ENCODE peak calls at places on chromosome 19, in five cellular contexts. R is esophagus squamous epithelium; V is CD4-positive, alpha-beta T cell; U is AG04450; Q is fibroblast of mammary gland. B is an unnamed sample.
A peak's percentile ranks its signal among the peaks of the same experiment; 100 is the strongest.

GRCh38 chr19:5292843-5293606 is 47.6 kb downstream of the PTPRS start:
- DNase-seq in R (no peak), V (peak; percentile 51), U (peak; percentile 36), Q (peak; percentile 63), B (peak; percentile 97)

GRCh38 chr19:22527554-22527953 is 105.4 kb upstream of the ZNF98 start:
- DNase-seq in R (no peak), V (no peak), U (no peak), Q (no peak), B (no peak)

GRCh38 chr19:8307400-8307964 is 676 bp downstream of the CD320 start:
- DNase-seq in R (no peak), V (no peak), U (no peak), Q (no peak), B (no peak)

GRCh38 chr19:48556163-48556562 is 4.2 kb downstream of the SULT2B1 start:
- DNase-seq in R (no peak), V (no peak), U (no peak), Q (peak; percentile 71), B (no peak)

GRCh38 chr19:2140193-2140545 is 11.2 kb downstream of the AP3D1 start:
- DNase-seq in R (no peak), V (no peak), U (no peak), Q (no peak), B (no peak)

GRCh38 chr19:58154287-58154678 is 3.7 kb upstream of the ZNF329 start:
- DNase-seq in R (no peak), V (no peak), U (no peak), Q (peak; percentile 55), B (peak; percentile 22)

GRCh38 chr19:1970003-1970805 is 29.2 kb downstream of the CSNK1G2 start:
- DNase-seq in R (no peak), V (no peak), U (no peak), Q (peak; percentile 26), B (no peak)

GRCh38 chr19:48627865-48628314 is 8.6 kb downstream of the SPHK2 start:
- DNase-seq in R (no peak), V (no peak), U (no peak), Q (no peak), B (no peak)

GRCh38 chr19:29483641-29483920 is 42.2 kb upstream of the VSTM2B start:
- DNase-seq in R (no peak), V (no peak), U (no peak), Q (no peak), B (no peak)

GRCh38 chr19:543912-544608 is at the start of gene GZMM:
- DNase-seq in R (no peak), V (peak; percentile 80), U (no peak), Q (no peak), B (peak; percentile 47)

GRCh38 chr19:4705413-4706131 is 18.1 kb downstream of the DPP9 start:
- DNase-seq in R (no peak), V (no peak), U (no peak), Q (peak; percentile 30), B (no peak)

GRCh38 chr19:53906211-53907192 is 2.6 kb upstream of the CACNG7 start:
- DNase-seq in R (no peak), V (peak; percentile 42), U (no peak), Q (peak; percentile 10), B (peak; percentile 88)

GRCh38 chr19:38917921-38918491 is 6.0 kb upstream of the CCER2 start:
- DNase-seq in R (no peak), V (no peak), U (no peak), Q (peak; percentile 9), B (no peak)

GRCh38 chr19:39110263-39110967 is 15.2 kb upstream of the PAK4 start:
- DNase-seq in R (no peak), V (peak; percentile 53), U (no peak), Q (peak; percentile 19), B (peak; percentile 88)

GRCh38 chr19:50858896-50859295 is 4.2 kb downstream of the KLK3 start:
- DNase-seq in R (no peak), V (no peak), U (no peak), Q (no peak), B (no peak)

GRCh38 chr19:47707135-47707925 is 5.9 kb upstream of the EHD2 start:
- DNase-seq in R (no peak), V (peak; percentile 57), U (no peak), Q (peak; percentile 82), B (peak; percentile 82)

GRCh38 chr19:11414544-11414943 is 4.6 kb downstream of the RGL3 start:
- DNase-seq in R (no peak), V (no peak), U (no peak), Q (peak; percentile 42), B (no peak)

GRCh38 chr19:9323557-9323918 is 441 bp upstream of the ZNF559 start:
- DNase-seq in R (no peak), V (no peak), U (peak; percentile 34), Q (peak; percentile 82), B (peak; percentile 50)

GRCh38 chr19:39127812-39128510 is 2.4 kb downstream of the PAK4 start:
- DNase-seq in R (no peak), V (no peak), U (no peak), Q (no peak), B (no peak)

GRCh38 chr19:47776568-47776967 is 1.9 kb upstream of the SELENOW start:
- DNase-seq in R (no peak), V (no peak), U (no peak), Q (no peak), B (no peak)

GRCh38 chr19:50159078-50159477 is 4.0 kb downstream of the IZUMO2 start:
- DNase-seq in R (no peak), V (no peak), U (no peak), Q (no peak), B (no peak)

GRCh38 chr19:7268737-7269098 is 25.5 kb downstream of the INSR start:
- DNase-seq in R (no peak), V (no peak), U (no peak), Q (no peak), B (no peak)

GRCh38 chr19:13090511-13091231 is 12.0 kb downstream of the LYL1 start:
- DNase-seq in R (no peak), V (no peak), U (no peak), Q (no peak), B (no peak)

GRCh38 chr19:38044267-38045111 is 137.5 kb downstream of the SIPA1L3 start:
- DNase-seq in R (no peak), V (no peak), U (no peak), Q (peak; percentile 61), B (peak; percentile 32)

GRCh38 chr19:48858984-48859710 is 9.3 kb downstream of the PLEKHA4 start:
- DNase-seq in R (no peak), V (peak; percentile 80), U (no peak), Q (no peak), B (peak; percentile 83)

GRCh38 chr19:45693168-45693788 is 812 bp downstream of the QPCTL start:
- DNase-seq in R (peak; percentile 21), V (peak; percentile 67), U (no peak), Q (peak; percentile 67), B (peak; percentile 82)

GRCh38 chr19:45691516-45692186 is at the start of gene SNRPD2:
- DNase-seq in R (peak; percentile 63), V (peak; percentile 89), U (peak; percentile 87), Q (peak; percentile 94), B (peak; percentile 92)

GRCh38 chr19:45687599-45687998 is 4.2 kb downstream of the SNRPD2 start:
- DNase-seq in R (no peak), V (no peak), U (no peak), Q (no peak), B (no peak)

DNA sequence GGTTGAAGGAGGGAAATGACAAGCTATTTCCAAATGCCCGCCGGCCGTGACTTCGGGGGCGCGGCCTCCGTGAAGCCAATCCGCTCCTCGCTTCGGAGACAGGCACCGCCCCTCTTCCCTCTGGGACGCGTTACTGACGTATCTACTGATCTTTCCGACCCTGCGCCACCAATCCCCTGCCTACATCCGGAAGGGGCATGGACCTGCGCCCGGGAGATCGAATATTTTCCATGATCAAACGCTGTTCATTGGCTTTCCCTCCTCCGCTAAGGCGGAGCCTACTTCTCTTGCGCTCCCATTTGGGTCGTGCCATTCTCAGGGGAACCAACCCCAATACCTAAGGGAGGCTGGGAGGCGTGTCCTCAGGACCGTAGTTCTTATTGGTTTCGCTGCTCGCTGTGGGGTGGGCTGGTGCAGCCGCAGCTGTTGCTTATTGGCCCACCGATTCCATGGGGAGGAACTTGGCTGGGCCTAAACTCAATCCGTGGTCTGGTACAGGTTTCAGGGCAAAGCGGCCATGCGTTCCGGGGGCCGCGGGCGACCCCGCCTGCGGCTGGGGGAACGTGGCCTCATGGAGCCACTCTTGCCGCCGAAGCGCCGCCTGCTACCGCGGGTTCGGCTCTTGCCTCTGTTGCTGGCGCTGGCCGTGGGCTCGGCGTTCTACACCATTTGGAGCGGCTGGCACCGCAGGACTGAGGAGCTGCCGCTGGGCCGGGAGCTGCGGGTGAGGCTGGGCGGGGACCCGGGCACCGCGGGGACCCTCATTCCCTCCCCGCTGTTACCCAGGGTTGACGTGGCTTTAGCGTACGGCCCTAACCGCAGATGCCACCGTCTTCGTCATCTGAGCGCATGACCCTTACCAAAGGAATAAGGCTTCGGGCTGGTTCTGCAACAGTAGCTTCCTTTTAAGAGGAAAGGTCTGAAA is at the start of gene QPCTL:
- DNase-seq in R (peak; percentile 98), V (peak; percentile 98), U (peak; percentile 99), Q (peak; percentile 99), B (peak; percentile 96)
- TF ChIP-seq CTCF in R (no peak), V (no peak), U (no peak), Q (no peak), B (no peak)

GRCh38 chr19:19113040-19113541 is 25.2 kb downstream of the TMEM161A start:
- DNase-seq in R (no peak), V (no peak), U (peak; percentile 46), Q (peak; percentile 62), B (no peak)
- TF ChIP-seq CTCF in R (no peak), V (no peak), U (peak; percentile 28), Q (no peak), B (no peak)

GRCh38 chr19:19404879-19405860 is at the start of gene GATAD2A:
- DNase-seq in R (peak; percentile 88), V (peak; percentile 85), U (peak; percentile 79), Q (peak; percentile 94), B (peak; percentile 96)
- TF ChIP-seq CTCF in R (peak; percentile 43), V (peak; percentile 49), U (peak; percentile 15), Q (no peak), B (peak; percentile 73)

GRCh38 chr19:41542622-41543021 is 33.3 kb upstream of the CEACAM21 start:
- DNase-seq in R (no peak), V (no peak), U (no peak), Q (no peak), B (no peak)

GRCh38 chr19:41543582-41543981 is 32.4 kb upstream of the CEACAM21 start:
- DNase-seq in R (no peak), V (no peak), U (no peak), Q (no peak), B (no peak)

GRCh38 chr19:41540041-41540695 is 35.8 kb upstream of the CEACAM21 start:
- DNase-seq in R (no peak), V (no peak), U (no peak), Q (no peak), B (no peak)

GRCh38 chr19:41545547-41545946 is 30.4 kb upstream of the CEACAM21 start:
- DNase-seq in R (no peak), V (no peak), U (no peak), Q (no peak), B (no peak)

DNA sequence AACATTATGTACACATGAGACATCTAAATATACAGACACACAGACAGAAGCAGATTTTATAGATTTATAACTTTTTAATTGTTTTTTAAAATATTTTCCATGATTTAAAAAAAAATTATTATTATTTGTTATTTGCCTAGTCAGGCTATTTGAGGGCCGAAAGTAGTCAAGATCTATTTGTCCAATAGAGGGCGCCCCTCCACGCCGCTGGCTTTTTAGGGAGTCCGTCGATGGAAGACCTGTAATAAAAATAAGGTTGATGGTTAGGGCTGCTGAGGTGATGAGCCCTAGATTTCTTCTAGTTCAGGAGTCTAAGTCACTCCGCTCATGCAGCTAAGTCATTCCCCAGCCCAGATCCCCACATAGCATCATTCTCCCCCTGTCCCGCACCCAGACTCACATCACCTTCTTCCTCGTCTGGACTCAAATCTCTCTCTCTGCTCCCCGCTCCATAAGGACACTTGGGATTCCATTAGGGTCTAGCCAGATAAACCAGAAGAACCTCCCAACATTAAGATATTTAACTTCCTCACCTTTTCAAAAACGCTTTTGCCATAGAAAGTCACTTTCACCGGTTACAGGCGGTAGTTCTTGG is 33.9 kb upstream of the CEACAM21 start:
- DNase-seq in R (no peak), V (peak; percentile 55), U (no peak), Q (peak; percentile 34), B (no peak)
- TF ChIP-seq CTCF in R (peak; percentile 57), V (peak; percentile 92), U (peak; percentile 53), Q (peak; percentile 71), B (peak; percentile 57)